ENCODE peak calls at places on chromosomes 7 and 10, in seven cellular contexts. C is fibroblast of lung; I is activated CD8-positive, alpha-beta memory T cell treated with anti-CD3 and anti-CD28 coated beads, Interleukin-2, amount 50 U/mL, for 48 hours; P is stimulated activated CD4-positive, alpha-beta T cell treated with anti-CD3 and anti-CD28 coated beads, TNF-alpha, amount 100 ng/mL, for 24 hours; U is left ventricle myocardium inferior; T is activated naive CD4-positive, alpha-beta T cell treated with anti-CD3 and anti-CD28 coated beads, Interleukin-2, amount 50 U/mL, for 16 hours; Y is cardiac muscle cell. G is an unnamed sample.

GRCh38 chr7:82528577-82529305 is 85.2 kb upstream of the CACNA2D1 start:
- DNase-seq in P (no peak), C (no peak), Y (peak), I (no peak), T (no peak), U (no peak), G (no peak)

GRCh38 chr7:139737221-139738100 is 40.3 kb downstream of the HIPK2 start:
- DNase-seq in Y (no peak), P (no peak), U (no peak), C (no peak), T (no peak), I (no peak), G (peak)

GRCh38 chr10:104113557-104113956 is 8.4 kb upstream of the SFR1 start:
- DNase-seq in U (no peak), I (no peak), C (no peak), T (no peak), P (no peak), Y (no peak), G (peak)

GRCh38 chr7:74027683-74028320 is at the start of gene ELN:
- DNase-seq in T (no peak), Y (peak), I (no peak), C (peak), U (peak), P (no peak), G (no peak)

GRCh38 chr7:157829491-157829890 is 492.7 kb downstream of the DNAJB6 start:
- DNase-seq in U (no peak), C (no peak), Y (no peak), I (no peak), P (no peak), T (no peak), G (no peak)

GRCh38 chr7:45033261-45033930 is 33.4 kb downstream of the CCM2 start:
- DNase-seq in C (peak), Y (no peak), T (no peak), U (no peak), P (no peak), I (no peak), G (no peak)

GRCh38 chr10:110274629-110275028 is 30.1 kb downstream of the SMNDC1 start:
- DNase-seq in I (no peak), C (no peak), T (no peak), Y (no peak), P (no peak), U (no peak), G (no peak)

GRCh38 chr10:133357293-133358151 is at the start of gene FUOM:
- DNase-seq in T (peak), U (peak), C (peak), P (peak), I (peak), Y (peak), G (peak)

GRCh38 chr7:2924866-2925840 is 81.0 kb upstream of the GNA12 start:
- DNase-seq in T (no peak), U (peak), C (no peak), Y (peak), I (no peak), P (no peak), G (no peak)

GRCh38 chr10:68600041-68600778 is 40.1 kb downstream of the TET1 start:
- DNase-seq in Y (peak), U (peak), I (peak), T (peak), C (peak), P (peak), G (peak)

GRCh38 chr7:74625446-74625845 is 32.1 kb upstream of the GTF2I start:
- DNase-seq in Y (peak), P (no peak), C (peak), I (no peak), T (no peak), U (no peak), G (peak)

GRCh38 chr7:100706672-100707311 is 871 bp downstream of the POP7 start:
- DNase-seq in Y (no peak), U (no peak), I (no peak), T (no peak), C (no peak), P (no peak), G (peak)

GRCh38 chr7:106569500-106569929 is 91.4 kb downstream of the CCDC71L start:
- DNase-seq in Y (no peak), T (no peak), I (no peak), P (no peak), U (no peak), C (no peak), G (no peak)

GRCh38 chr7:90455163-90456030 is 14.0 kb upstream of the PTTG1IP2 start:
- DNase-seq in U (no peak), C (peak), T (no peak), I (no peak), P (no peak), Y (peak), G (peak)

GRCh38 chr7:19575909-19576557 is 132.8 kb downstream of the POLR1F start:
- DNase-seq in P (no peak), I (no peak), C (no peak), Y (no peak), U (no peak), T (no peak), G (no peak)

GRCh38 chr7:45984386-45985295 is 63.6 kb upstream of the IGFBP3 start:
- DNase-seq in P (no peak), T (no peak), C (no peak), Y (no peak), I (no peak), U (no peak), G (no peak)

GRCh38 chr7:131952365-131952764 is 395.9 kb upstream of the PODXL start:
- DNase-seq in U (no peak), I (no peak), T (no peak), P (no peak), C (no peak), Y (no peak), G (no peak)

GRCh38 chr7:953547-954327 is 743 bp downstream of the ADAP1 start:
- DNase-seq in P (no peak), C (peak), Y (peak), T (no peak), U (peak), I (no peak), G (peak)

GRCh38 chr10:77230194-77230593 is 407.4 kb downstream of the KCNMA1 start:
- DNase-seq in I (no peak), Y (peak), T (no peak), U (no peak), C (peak), P (no peak), G (no peak)

GRCh38 chr10:98296514-98296913 is 28.5 kb upstream of the LOXL4 start:
- DNase-seq in U (no peak), T (no peak), Y (no peak), C (peak), I (no peak), P (no peak), G (no peak)

GRCh38 chr7:148941598-148942280 is 57.6 kb upstream of the EZH2 start:
- DNase-seq in T (peak), U (peak), Y (peak), I (peak), C (peak), P (peak), G (peak)

GRCh38 chr10:72330059-72330426 is 24.7 kb downstream of the DNAJB12 start:
- DNase-seq in T (no peak), C (no peak), I (no peak), Y (no peak), U (no peak), P (no peak), G (no peak)

GRCh38 chr7:24741691-24742639 is 15.3 kb downstream of the GSDME start:
- DNase-seq in Y (peak), T (no peak), I (no peak), C (peak), P (no peak), U (no peak), G (no peak)

GRCh38 chr7:51227861-51228260 is 88.7 kb downstream of the COBL start:
- DNase-seq in P (no peak), C (no peak), I (no peak), Y (no peak), U (no peak), T (no peak), G (no peak)

GRCh38 chr10:119189811-119190282 is 11.2 kb upstream of the PRDX3 start:
- DNase-seq in I (no peak), P (no peak), U (no peak), T (no peak), C (peak), Y (peak), G (no peak)

GRCh38 chr10:12605580-12606405 is 256.4 kb downstream of the CAMK1D start:
- DNase-seq in P (no peak), Y (peak), C (peak), T (peak), U (peak), I (peak), G (no peak)

GRCh38 chr10:112613620-112614019 is 166.6 kb downstream of the VTI1A start:
- DNase-seq in I (no peak), U (peak), C (no peak), T (no peak), P (no peak), Y (no peak), G (no peak)

GRCh38 chr7:90792301-90792700 is 196.2 kb downstream of the CDK14 start:
- DNase-seq in T (no peak), U (no peak), I (no peak), Y (no peak), P (no peak), C (no peak), G (no peak)

GRCh38 chr10:18312385-18313145 is 172.3 kb downstream of the CACNB2 start:
- DNase-seq in P (no peak), Y (peak), T (no peak), C (peak), U (no peak), I (no peak), G (peak)

GRCh38 chr10:33046792-33047191 is 88.8 kb upstream of the ITGB1 start:
- DNase-seq in T (no peak), U (no peak), Y (no peak), I (no peak), C (no peak), P (no peak), G (no peak)

GRCh38 chr10:62233494-62234283 is 35.0 kb downstream of the RTKN2 start:
- DNase-seq in C (no peak), I (no peak), U (no peak), Y (peak), P (no peak), T (no peak), G (no peak)

GRCh38 chr10:19302117-19302516 is 253.5 kb downstream of the MALRD1 start:
- DNase-seq in I (no peak), U (no peak), T (no peak), P (no peak), Y (peak), C (peak), G (no peak)

GRCh38 chr7:96084880-96085551 is 236.9 kb downstream of the SLC25A13 start:
- DNase-seq in Y (peak), U (no peak), T (no peak), I (no peak), P (no peak), C (peak), G (peak)

GRCh38 chr10:119281581-119282071 is 74.3 kb downstream of the GRK5 start:
- DNase-seq in U (peak), T (no peak), C (peak), P (no peak), Y (peak), I (no peak), G (no peak)

GRCh38 chr10:133275683-133276092 is 980 bp downstream of the ADAM8 start:
- DNase-seq in T (peak), P (no peak), U (no peak), I (no peak), C (no peak), Y (no peak), G (no peak)

GRCh38 chr10:11454958-11455566 is 156.4 kb downstream of the USP6NL start:
- DNase-seq in Y (no peak), I (no peak), C (no peak), T (no peak), U (no peak), P (no peak), G (no peak)

GRCh38 chr10:117168729-117169128 is 28.6 kb upstream of the KCNK18 start:
- DNase-seq in C (no peak), I (no peak), Y (no peak), T (no peak), U (no peak), P (no peak), G (no peak)